ENCODE peak calls at places on chromosomes 1 and 21, in six cellular contexts. One of them, this sample, is unnamed.

GRCh38 chr1:18619467-18619835 is 11.2 kb upstream of the PAX7 start:
- DNase-seq in heart left ventricle: no peak
- DNase-seq in ovary: no peak
- DNase-seq in SHP77: no peak
- DNase-seq in osteoblast: no peak
- DNase-seq in kidney: no peak
- DNase-seq in this sample: no peak

GRCh38 chr1:162314226-162314625 is 62.4 kb downstream of the SPATA46 start:
- DNase-seq in heart left ventricle: no peak
- DNase-seq in ovary: no peak
- DNase-seq in SHP77: no peak
- DNase-seq in osteoblast: no peak
- DNase-seq in kidney: no peak
- DNase-seq in this sample: no peak

GRCh38 chr1:173531069-173531693 is 54.0 kb downstream of the PRDX6 start:
- DNase-seq in heart left ventricle: no peak
- DNase-seq in ovary: no peak
- DNase-seq in SHP77: no peak
- DNase-seq in osteoblast: no peak
- DNase-seq in kidney: no peak
- DNase-seq in this sample: no peak

GRCh38 chr1:44962729-44963128 is 23.7 kb downstream of the EIF2B3 start:
- DNase-seq in heart left ventricle: no peak
- DNase-seq in ovary: no peak
- DNase-seq in SHP77: peak; percentile 74
- DNase-seq in osteoblast: no peak
- DNase-seq in kidney: no peak
- DNase-seq in this sample: no peak

GRCh38 chr1:216566809-216567208 is 143.6 kb upstream of the USH2A start:
- DNase-seq in heart left ventricle: no peak
- DNase-seq in ovary: no peak
- DNase-seq in SHP77: no peak
- DNase-seq in osteoblast: no peak
- DNase-seq in kidney: no peak
- DNase-seq in this sample: peak; percentile 24

GRCh38 chr1:28437924-28438699 is 67.7 kb upstream of the RCC1 start:
- DNase-seq in heart left ventricle: peak; percentile 75
- DNase-seq in ovary: peak; percentile 41
- DNase-seq in SHP77: peak; percentile 6
- DNase-seq in osteoblast: peak; percentile 90
- DNase-seq in kidney: peak; percentile 86
- DNase-seq in this sample: no peak

GRCh38 chr1:17429183-17429582 is 10.3 kb downstream of the RCC2 start:
- DNase-seq in heart left ventricle: no peak
- DNase-seq in ovary: no peak
- DNase-seq in SHP77: no peak
- DNase-seq in osteoblast: no peak
- DNase-seq in kidney: peak; percentile 3
- DNase-seq in this sample: no peak

GRCh38 chr1:20111452-20111851 is 7.9 kb downstream of the PLA2G2D start:
- DNase-seq in heart left ventricle: no peak
- DNase-seq in ovary: no peak
- DNase-seq in SHP77: no peak
- DNase-seq in osteoblast: no peak
- DNase-seq in kidney: no peak
- DNase-seq in this sample: no peak

GRCh38 chr1:218850367-218850766 is 323.3 kb upstream of the LYPLAL1 start:
- DNase-seq in heart left ventricle: no peak
- DNase-seq in ovary: peak; percentile 27
- DNase-seq in SHP77: no peak
- DNase-seq in osteoblast: no peak
- DNase-seq in kidney: no peak
- DNase-seq in this sample: no peak

GRCh38 chr1:22117851-22118250 is 25.0 kb downstream of the WNT4 start:
- DNase-seq in heart left ventricle: no peak
- DNase-seq in ovary: peak; percentile 87
- DNase-seq in SHP77: no peak
- DNase-seq in osteoblast: peak; percentile 68
- DNase-seq in kidney: no peak
- DNase-seq in this sample: no peak

GRCh38 chr1:9294440-9294773 is 1.7 kb downstream of the SPSB1 start:
- DNase-seq in heart left ventricle: peak; percentile 49
- DNase-seq in ovary: no peak
- DNase-seq in SHP77: no peak
- DNase-seq in osteoblast: peak; percentile 82
- DNase-seq in kidney: no peak
- DNase-seq in this sample: no peak

GRCh38 chr1:154849645-154850131 is 20.4 kb downstream of the KCNN3 start:
- DNase-seq in heart left ventricle: no peak
- DNase-seq in ovary: no peak
- DNase-seq in SHP77: no peak
- DNase-seq in osteoblast: peak; percentile 84
- DNase-seq in kidney: peak; percentile 29
- DNase-seq in this sample: no peak

GRCh38 chr1:202991112-202991511 is 16.1 kb upstream of the TMEM183A start:
- DNase-seq in heart left ventricle: no peak
- DNase-seq in ovary: no peak
- DNase-seq in SHP77: no peak
- DNase-seq in osteoblast: no peak
- DNase-seq in kidney: no peak
- DNase-seq in this sample: no peak

GRCh38 chr1:14513084-14513483 is 85.4 kb upstream of the KAZN start:
- DNase-seq in heart left ventricle: no peak
- DNase-seq in ovary: no peak
- DNase-seq in SHP77: no peak
- DNase-seq in osteoblast: no peak
- DNase-seq in kidney: no peak
- DNase-seq in this sample: no peak

GRCh38 chr1:228838717-228839500 is 103.6 kb downstream of the RHOU start:
- DNase-seq in heart left ventricle: no peak
- DNase-seq in ovary: no peak
- DNase-seq in SHP77: no peak
- DNase-seq in osteoblast: no peak
- DNase-seq in kidney: no peak
- DNase-seq in this sample: no peak

GRCh38 chr1:205668951-205669340 is 11.4 kb downstream of the SLC45A3 start:
- DNase-seq in heart left ventricle: no peak
- DNase-seq in ovary: no peak
- DNase-seq in SHP77: no peak
- DNase-seq in osteoblast: peak; percentile 81
- DNase-seq in kidney: no peak
- DNase-seq in this sample: peak; percentile 80

GRCh38 chr1:24043345-24044032 is 63.4 kb upstream of the SRSF10 start:
- DNase-seq in heart left ventricle: no peak
- DNase-seq in ovary: no peak
- DNase-seq in SHP77: no peak
- DNase-seq in osteoblast: no peak
- DNase-seq in kidney: no peak
- DNase-seq in this sample: no peak

GRCh38 chr1:85584264-85584781 is 3.8 kb downstream of the CCN1 start:
- DNase-seq in heart left ventricle: no peak
- DNase-seq in ovary: no peak
- DNase-seq in SHP77: no peak
- DNase-seq in osteoblast: peak; percentile 87
- DNase-seq in kidney: no peak
- DNase-seq in this sample: no peak

GRCh38 chr1:182246783-182247182 is 144.8 kb downstream of the GLUL start:
- DNase-seq in heart left ventricle: no peak
- DNase-seq in ovary: no peak
- DNase-seq in SHP77: no peak
- DNase-seq in osteoblast: no peak
- DNase-seq in kidney: no peak
- DNase-seq in this sample: no peak

GRCh38 chr21:45516071-45516670 is 26.1 kb downstream of the SLC19A1 start:
- DNase-seq in heart left ventricle: peak; percentile 49
- DNase-seq in ovary: peak; percentile 23
- DNase-seq in SHP77: no peak
- DNase-seq in osteoblast: no peak
- DNase-seq in kidney: peak; percentile 63
- DNase-seq in this sample: no peak

GRCh38 chr1:87902830-87903614 is 574.3 kb downstream of the LMO4 start:
- DNase-seq in heart left ventricle: no peak
- DNase-seq in ovary: no peak
- DNase-seq in SHP77: peak; percentile 15
- DNase-seq in osteoblast: no peak
- DNase-seq in kidney: no peak
- DNase-seq in this sample: peak; percentile 6

This sample was measured in B cell.